ENCODE peak calls at places on chromosome 7, in nine cellular contexts. I is psoas muscle; J is CD8-positive, alpha-beta T cell; Y is pancreas; A is IMR-90; Q is uterus; G is OCI-LY7; M is CD8-positive, alpha-beta memory T cell; F is substantia nigra. L is an unnamed sample.
A peak's percentile ranks its signal among the peaks of the same experiment; 100 is the strongest.

GRCh38 chr7:135925205-135925604 is 52.0 kb downstream of the MTPN start:
- DNase-seq in F (no peak), M (no peak), I (no peak), J (no peak), Y (no peak), G (no peak), A (peak; percentile 16), Q (no peak), L (no peak)

GRCh38 chr7:140726304-140726703 is 29.8 kb downstream of the NDUFB2 start:
- DNase-seq in Y (no peak), J (no peak), F (no peak), A (peak; percentile 23), G (peak; percentile 24), Q (no peak), I (no peak), M (no peak), L (peak; percentile 71)

GRCh38 chr7:157502701-157503111 is 165.9 kb downstream of the DNAJB6 start:
- DNase-seq in A (no peak), M (peak; percentile 46), F (no peak), Y (no peak), Q (peak; percentile 20), J (peak; percentile 65), G (no peak), I (no peak), L (no peak)

GRCh38 chr7:78863248-78863647 is 590.2 kb downstream of the MAGI2 start:
- DNase-seq in M (no peak), A (peak; percentile 43), F (no peak), Q (no peak), I (no peak), G (no peak), Y (no peak), J (no peak), L (no peak)

GRCh38 chr7:29077854-29078253 is 68.5 kb downstream of the CPVL start:
- DNase-seq in F (no peak), Y (no peak), J (no peak), G (no peak), Q (no peak), M (no peak), I (no peak), A (no peak), L (no peak)

GRCh38 chr7:96266580-96266979 is 55.3 kb downstream of the SLC25A13 start:
- DNase-seq in Q (no peak), M (no peak), I (no peak), Y (no peak), G (no peak), J (no peak), F (no peak), A (no peak), L (no peak)

GRCh38 chr7:151088856-151089699 is 2.8 kb downstream of the AGAP3 start:
- DNase-seq in Y (peak; percentile 89), F (peak; percentile 16), M (no peak), Q (peak; percentile 65), A (peak; percentile 76), G (no peak), J (no peak), I (peak; percentile 72), L (no peak)

GRCh38 chr7:87517136-87517805 is 41.8 kb upstream of the ABCB4 start:
- DNase-seq in G (no peak), A (peak; percentile 0), Y (no peak), I (no peak), J (no peak), Q (no peak), F (no peak), M (no peak), L (no peak)

GRCh38 chr7:6271694-6272371 is 591 bp downstream of the CYTH3 start:
- DNase-seq in G (peak; percentile 36), A (no peak), I (peak; percentile 22), F (no peak), Y (peak; percentile 64), J (peak; percentile 15), M (peak; percentile 6), Q (peak; percentile 24), L (no peak)

DNA sequence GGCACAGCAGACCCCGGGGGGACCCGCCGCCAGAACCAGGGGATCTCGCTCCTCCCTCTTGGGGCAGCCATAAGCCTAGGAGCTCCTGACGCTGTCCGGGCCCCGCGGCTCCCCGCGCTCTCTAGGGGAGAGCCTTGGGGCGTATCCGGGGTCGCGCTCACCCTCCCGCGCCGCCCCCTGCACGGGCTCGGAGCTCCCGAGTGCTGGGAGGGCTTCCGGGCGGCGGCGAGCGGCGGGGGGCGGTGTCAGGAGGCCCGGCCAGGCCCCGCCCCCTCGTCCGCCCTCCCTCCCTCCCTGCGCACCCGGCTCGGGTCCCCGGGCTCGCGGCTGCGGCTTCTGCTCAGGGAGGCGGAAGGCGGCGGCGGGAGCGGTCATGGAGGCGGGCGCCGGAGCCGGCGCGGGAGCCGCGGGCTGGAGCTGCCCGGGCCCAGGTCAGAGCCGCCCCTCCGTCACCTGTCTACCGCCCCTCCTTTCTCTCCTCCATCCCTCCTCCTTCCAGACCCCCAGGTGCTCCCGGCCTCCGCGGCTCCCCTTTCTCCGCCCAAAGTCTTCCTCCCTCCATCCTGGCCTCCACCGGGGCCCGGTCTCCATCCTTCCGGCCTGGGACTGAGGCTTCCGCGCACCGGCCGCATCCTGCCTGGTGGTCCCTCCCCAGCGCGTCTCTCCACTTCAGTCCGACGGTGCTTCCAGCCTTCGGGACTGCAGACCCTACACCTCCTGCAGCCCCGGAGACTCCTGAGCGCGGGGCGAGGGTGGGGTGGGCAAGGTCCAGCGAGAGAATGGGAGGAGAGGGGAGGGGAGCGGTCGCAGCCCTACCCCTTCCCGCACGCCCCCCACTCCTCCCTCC is 424 bp upstream of the CCDC136 start:
- DNase-seq in Y (peak; percentile 87), I (peak; percentile 81), Q (peak; percentile 66), J (peak; percentile 78), G (peak; percentile 86), M (peak; percentile 77), A (peak; percentile 38), F (peak; percentile 50), L (peak; percentile 89)
- H3K27ac ChIP-seq in Y (no peak overlapping the region), I (peak overlapping the region; percentile 30), Q (peak overlapping the region; percentile 81), J (no peak overlapping the region), G (no peak overlapping the region), M (peak overlapping the region; percentile 51), A (peak overlapping the region; percentile 32), F (peak overlapping the region; percentile 67), L (no peak overlapping the region)

GRCh38 chr7:121797283-121798037 is 75.5 kb upstream of the PTPRZ1 start:
- DNase-seq in Y (no peak), M (no peak), I (no peak), G (no peak), J (no peak), F (peak; percentile 68), Q (no peak), A (no peak), L (no peak)

GRCh38 chr7:121795736-121796135 is 77.2 kb upstream of the PTPRZ1 start:
- DNase-seq in F (no peak), G (no peak), Q (no peak), J (no peak), M (no peak), I (no peak), Y (no peak), A (no peak), L (no peak)

GRCh38 chr7:121800916-121801675 is 71.9 kb upstream of the PTPRZ1 start:
- DNase-seq in Y (no peak), F (no peak), I (no peak), M (no peak), J (no peak), G (no peak), Q (no peak), A (no peak), L (no peak)

GRCh38 chr7:121798076-121798475 is 74.9 kb upstream of the PTPRZ1 start:
- DNase-seq in A (no peak), J (no peak), Y (no peak), Q (no peak), I (no peak), F (peak; percentile 17), M (no peak), G (no peak), L (no peak)

GRCh38 chr7:121798896-121799295 is 74.1 kb upstream of the PTPRZ1 start:
- DNase-seq in Y (no peak), A (no peak), I (no peak), M (no peak), F (no peak), J (no peak), Q (no peak), G (no peak), L (no peak)
- H3K27ac ChIP-seq in Y (no peak overlapping the region), A (no peak overlapping the region), I (no peak overlapping the region), M (no peak overlapping the region), F (no peak overlapping the region), J (no peak overlapping the region), Q (no peak overlapping the region), G (no peak overlapping the region), L (no peak overlapping the region)

DNA sequence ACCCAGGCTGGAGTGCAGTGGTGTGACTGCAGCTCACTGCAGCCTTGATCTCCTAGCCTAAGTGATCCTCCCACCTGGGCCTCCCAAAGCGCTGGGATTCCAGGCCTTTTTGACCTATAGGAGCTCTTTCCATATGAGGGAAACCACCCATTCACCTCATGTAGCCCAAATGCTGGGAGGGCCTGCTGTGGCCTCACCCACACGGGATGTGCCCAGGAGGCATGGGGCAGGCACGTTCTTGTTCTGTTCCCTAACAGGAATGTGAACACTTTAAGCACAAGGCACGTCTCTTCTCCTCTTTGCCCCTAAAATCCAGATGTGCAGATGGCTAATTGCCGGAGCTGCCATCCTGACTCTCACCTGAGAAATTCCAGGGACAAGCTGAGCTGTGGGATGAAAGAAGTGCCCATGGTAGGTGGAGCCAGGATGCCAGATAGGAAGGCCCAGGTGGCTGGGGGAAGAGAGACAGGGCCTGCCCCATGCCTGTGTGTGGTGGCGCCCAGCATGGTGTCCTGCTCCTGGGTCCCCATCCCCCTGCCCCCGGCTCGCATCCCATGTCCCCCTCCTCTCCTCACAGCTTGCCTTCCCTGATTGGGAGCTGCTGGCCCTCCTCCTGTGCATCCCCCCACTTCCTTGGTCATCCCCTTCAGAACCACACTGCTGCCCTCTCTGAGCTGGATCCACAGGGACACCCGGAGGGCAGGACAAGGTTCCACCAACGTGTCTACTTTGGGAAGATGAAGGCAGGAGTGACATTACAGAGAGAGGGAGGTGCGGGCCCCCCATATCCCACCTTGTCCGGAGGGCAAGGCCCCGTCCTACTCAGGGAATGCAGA is 17.3 kb downstream of the CAMK2B start:
- DNase-seq in I (no peak), Q (no peak), G (no peak), A (no peak), M (no peak), F (no peak), Y (peak; percentile 30), J (peak; percentile 7), L (no peak)
- H3K27ac ChIP-seq in I (peak overlapping the region; percentile 60), Q (no peak overlapping the region), G (no peak overlapping the region), A (no peak overlapping the region), M (no peak overlapping the region), F (no peak overlapping the region), Y (no peak overlapping the region), J (no peak overlapping the region), L (no peak overlapping the region)

GRCh38 chr7:351681-352480 is 61.9 kb downstream of the FOXL3 start:
- DNase-seq in G (no peak), Q (no peak), I (no peak), M (peak; percentile 16), F (no peak), J (peak; percentile 73), Y (peak; percentile 72), A (no peak), L (no peak)

GRCh38 chr7:348480-348844 is 58.5 kb downstream of the FOXL3 start:
- DNase-seq in G (no peak), M (no peak), Y (peak; percentile 46), J (no peak), A (no peak), I (no peak), F (no peak), Q (no peak), L (no peak)

GRCh38 chr7:348962-349755 is 59.2 kb downstream of the FOXL3 start:
- DNase-seq in I (no peak), Y (peak; percentile 82), Q (no peak), M (no peak), J (no peak), G (no peak), F (no peak), A (no peak), L (no peak)

GRCh38 chr7:353746-354325 is 63.9 kb downstream of the FOXL3 start:
- DNase-seq in M (no peak), Y (peak; percentile 70), A (no peak), G (no peak), Q (peak; percentile 41), I (peak; percentile 64), J (no peak), F (peak; percentile 55), L (no peak)

GRCh38 chr7:351256-351655 is 61.3 kb downstream of the FOXL3 start:
- DNase-seq in J (peak; percentile 73), Y (peak; percentile 14), I (no peak), G (no peak), A (no peak), M (peak; percentile 54), Q (no peak), F (no peak), L (no peak)
- H3K27ac ChIP-seq in J (peak overlapping the region; percentile 74), Y (no peak overlapping the region), I (no peak overlapping the region), G (no peak overlapping the region), A (no peak overlapping the region), M (peak overlapping the region; percentile 65), Q (no peak overlapping the region), F (no peak overlapping the region), L (no peak overlapping the region)